ENCODE peak calls at places on chromosomes 13 and 19, in five cellular contexts. One of them, this sample, is unnamed.

GRCh38 chr19:41457241-41457640 is 14.3 kb downstream of the ERICH4 start:
- DNase-seq in astrocyte of the cerebellum: no peak
- DNase-seq in H7: no peak
- DNase-seq in epithelial cell of esophagus: no peak
- DNase-seq in heart right ventricle: no peak
- DNase-seq in this sample: no peak

GRCh38 chr13:31468114-31468902 is 268.5 kb downstream of the B3GLCT start:
- DNase-seq in astrocyte of the cerebellum: no peak
- DNase-seq in H7: peak
- DNase-seq in epithelial cell of esophagus: no peak
- DNase-seq in heart right ventricle: no peak
- DNase-seq in this sample: no peak

GRCh38 chr19:8366961-8367326 is 3.0 kb downstream of the ANGPTL4 start:
- DNase-seq in astrocyte of the cerebellum: no peak
- DNase-seq in H7: peak
- DNase-seq in epithelial cell of esophagus: no peak
- DNase-seq in heart right ventricle: no peak
- DNase-seq in this sample: no peak

GRCh38 chr13:48819376-48819775 is 156.3 kb upstream of the FNDC3A start:
- DNase-seq in astrocyte of the cerebellum: no peak
- DNase-seq in H7: no peak
- DNase-seq in epithelial cell of esophagus: no peak
- DNase-seq in heart right ventricle: no peak
- DNase-seq in this sample: no peak

GRCh38 chr19:3942790-3943409 is 10.0 kb downstream of the NMRK2 start:
- DNase-seq in astrocyte of the cerebellum: no peak
- DNase-seq in H7: no peak
- DNase-seq in epithelial cell of esophagus: no peak
- DNase-seq in heart right ventricle: no peak
- DNase-seq in this sample: no peak

GRCh38 chr13:27481766-27482165 is 31.4 kb upstream of the MTIF3 start:
- DNase-seq in astrocyte of the cerebellum: no peak
- DNase-seq in H7: peak
- DNase-seq in epithelial cell of esophagus: peak
- DNase-seq in heart right ventricle: no peak
- DNase-seq in this sample: no peak

GRCh38 chr13:27158335-27158734 is 13.3 kb downstream of the USP12 start:
- DNase-seq in astrocyte of the cerebellum: no peak
- DNase-seq in H7: no peak
- DNase-seq in epithelial cell of esophagus: no peak
- DNase-seq in heart right ventricle: no peak
- DNase-seq in this sample: no peak

GRCh38 chr19:3250675-3251074 is 26.2 kb downstream of the CELF5 start:
- DNase-seq in astrocyte of the cerebellum: no peak
- DNase-seq in H7: peak
- DNase-seq in epithelial cell of esophagus: peak
- DNase-seq in heart right ventricle: no peak
- DNase-seq in this sample: no peak

GRCh38 chr13:38398810-38399493 is 49.3 kb downstream of the UFM1 start:
- DNase-seq in astrocyte of the cerebellum: no peak
- DNase-seq in H7: no peak
- DNase-seq in epithelial cell of esophagus: peak
- DNase-seq in heart right ventricle: no peak
- DNase-seq in this sample: no peak

GRCh38 chr19:491146-491741 is 5.0 kb upstream of the MADCAM1 start:
- DNase-seq in astrocyte of the cerebellum: no peak
- DNase-seq in H7: peak
- DNase-seq in epithelial cell of esophagus: no peak
- DNase-seq in heart right ventricle: peak
- DNase-seq in this sample: no peak

GRCh38 chr13:52428295-52428694 is 22.1 kb downstream of the VPS36 start:
- DNase-seq in astrocyte of the cerebellum: peak
- DNase-seq in H7: no peak
- DNase-seq in epithelial cell of esophagus: peak
- DNase-seq in heart right ventricle: no peak
- DNase-seq in this sample: no peak

GRCh38 chr13:114110091-114110829 is 22.2 kb downstream of the RASA3 start:
- DNase-seq in astrocyte of the cerebellum: no peak
- DNase-seq in H7: peak
- DNase-seq in epithelial cell of esophagus: no peak
- DNase-seq in heart right ventricle: no peak
- DNase-seq in this sample: peak

GRCh38 chr13:48778551-48779088 is 124.9 kb downstream of the CYSLTR2 start:
- DNase-seq in astrocyte of the cerebellum: no peak
- DNase-seq in H7: no peak
- DNase-seq in epithelial cell of esophagus: no peak
- DNase-seq in heart right ventricle: no peak
- DNase-seq in this sample: no peak

GRCh38 chr19:28242317-28242927 is 970.5 kb downstream of the UQCRFS1 start:
- DNase-seq in astrocyte of the cerebellum: peak
- DNase-seq in H7: peak
- DNase-seq in epithelial cell of esophagus: peak
- DNase-seq in heart right ventricle: no peak
- DNase-seq in this sample: no peak

GRCh38 chr19:3855321-3855720 is 13.5 kb downstream of the ZFR2 start:
- DNase-seq in astrocyte of the cerebellum: no peak
- DNase-seq in H7: no peak
- DNase-seq in epithelial cell of esophagus: no peak
- DNase-seq in heart right ventricle: no peak
- DNase-seq in this sample: no peak

GRCh38 chr19:17616961-17617806 is 61.7 kb downstream of the COLGALT1 start:
- DNase-seq in astrocyte of the cerebellum: no peak
- DNase-seq in H7: peak
- DNase-seq in epithelial cell of esophagus: peak
- DNase-seq in heart right ventricle: no peak
- DNase-seq in this sample: no peak

GRCh38 chr13:42364613-42365000 is 92.7 kb downstream of the AKAP11 start:
- DNase-seq in astrocyte of the cerebellum: no peak
- DNase-seq in H7: peak
- DNase-seq in epithelial cell of esophagus: peak
- DNase-seq in heart right ventricle: no peak
- DNase-seq in this sample: no peak

GRCh38 chr13:90098580-90098979 is 1248.9 kb upstream of the MIR17HG start:
- DNase-seq in astrocyte of the cerebellum: no peak
- DNase-seq in H7: no peak
- DNase-seq in epithelial cell of esophagus: no peak
- DNase-seq in heart right ventricle: no peak
- DNase-seq in this sample: no peak

GRCh38 chr13:30892966-30893365 is 13.1 kb upstream of the MEDAG start:
- DNase-seq in astrocyte of the cerebellum: no peak
- DNase-seq in H7: peak
- DNase-seq in epithelial cell of esophagus: peak
- DNase-seq in heart right ventricle: peak
- DNase-seq in this sample: no peak

GRCh38 chr13:29595380-29596063 is at the start of gene SLC7A1:
- DNase-seq in astrocyte of the cerebellum: peak
- DNase-seq in H7: peak
- DNase-seq in epithelial cell of esophagus: peak
- DNase-seq in heart right ventricle: peak
- DNase-seq in this sample: peak

GRCh38 chr19:6906559-6906958 is 19.2 kb downstream of the ADGRE1 start:
- DNase-seq in astrocyte of the cerebellum: no peak
- DNase-seq in H7: no peak
- DNase-seq in epithelial cell of esophagus: no peak
- DNase-seq in heart right ventricle: no peak
- DNase-seq in this sample: no peak

GRCh38 chr13:72774019-72774418 is 7.7 kb downstream of the DIS3 start:
- DNase-seq in astrocyte of the cerebellum: no peak
- DNase-seq in H7: no peak
- DNase-seq in epithelial cell of esophagus: peak
- DNase-seq in heart right ventricle: no peak
- DNase-seq in this sample: no peak

GRCh38 chr13:45441633-45442032 is 23.1 kb upstream of the COG3 start:
- DNase-seq in astrocyte of the cerebellum: no peak
- DNase-seq in H7: no peak
- DNase-seq in epithelial cell of esophagus: peak
- DNase-seq in heart right ventricle: no peak
- DNase-seq in this sample: no peak

GRCh38 chr19:43906774-43907173 is 28.3 kb downstream of the ZNF45 start:
- DNase-seq in astrocyte of the cerebellum: no peak
- DNase-seq in H7: no peak
- DNase-seq in epithelial cell of esophagus: no peak
- DNase-seq in heart right ventricle: no peak
- DNase-seq in this sample: no peak

GRCh38 chr13:78168981-78169380 is 250.3 kb upstream of the EDNRB start:
- DNase-seq in astrocyte of the cerebellum: no peak
- DNase-seq in H7: no peak
- DNase-seq in epithelial cell of esophagus: no peak
- DNase-seq in heart right ventricle: no peak
- DNase-seq in this sample: no peak

GRCh38 chr13:20274466-20274865 is 42.3 kb upstream of the GJB6 start:
- DNase-seq in astrocyte of the cerebellum: no peak
- DNase-seq in H7: no peak
- DNase-seq in epithelial cell of esophagus: peak
- DNase-seq in heart right ventricle: no peak
- DNase-seq in this sample: no peak

GRCh38 chr13:46521486-46521885 is 31.5 kb upstream of the LRCH1 start:
- DNase-seq in astrocyte of the cerebellum: no peak
- DNase-seq in H7: no peak
- DNase-seq in epithelial cell of esophagus: no peak
- DNase-seq in heart right ventricle: no peak
- DNase-seq in this sample: no peak

GRCh38 chr19:38975214-38975860 is at the start of gene FBXO17:
- DNase-seq in astrocyte of the cerebellum: no peak
- DNase-seq in H7: peak
- DNase-seq in epithelial cell of esophagus: peak
- DNase-seq in heart right ventricle: peak
- DNase-seq in this sample: no peak

DNA sequence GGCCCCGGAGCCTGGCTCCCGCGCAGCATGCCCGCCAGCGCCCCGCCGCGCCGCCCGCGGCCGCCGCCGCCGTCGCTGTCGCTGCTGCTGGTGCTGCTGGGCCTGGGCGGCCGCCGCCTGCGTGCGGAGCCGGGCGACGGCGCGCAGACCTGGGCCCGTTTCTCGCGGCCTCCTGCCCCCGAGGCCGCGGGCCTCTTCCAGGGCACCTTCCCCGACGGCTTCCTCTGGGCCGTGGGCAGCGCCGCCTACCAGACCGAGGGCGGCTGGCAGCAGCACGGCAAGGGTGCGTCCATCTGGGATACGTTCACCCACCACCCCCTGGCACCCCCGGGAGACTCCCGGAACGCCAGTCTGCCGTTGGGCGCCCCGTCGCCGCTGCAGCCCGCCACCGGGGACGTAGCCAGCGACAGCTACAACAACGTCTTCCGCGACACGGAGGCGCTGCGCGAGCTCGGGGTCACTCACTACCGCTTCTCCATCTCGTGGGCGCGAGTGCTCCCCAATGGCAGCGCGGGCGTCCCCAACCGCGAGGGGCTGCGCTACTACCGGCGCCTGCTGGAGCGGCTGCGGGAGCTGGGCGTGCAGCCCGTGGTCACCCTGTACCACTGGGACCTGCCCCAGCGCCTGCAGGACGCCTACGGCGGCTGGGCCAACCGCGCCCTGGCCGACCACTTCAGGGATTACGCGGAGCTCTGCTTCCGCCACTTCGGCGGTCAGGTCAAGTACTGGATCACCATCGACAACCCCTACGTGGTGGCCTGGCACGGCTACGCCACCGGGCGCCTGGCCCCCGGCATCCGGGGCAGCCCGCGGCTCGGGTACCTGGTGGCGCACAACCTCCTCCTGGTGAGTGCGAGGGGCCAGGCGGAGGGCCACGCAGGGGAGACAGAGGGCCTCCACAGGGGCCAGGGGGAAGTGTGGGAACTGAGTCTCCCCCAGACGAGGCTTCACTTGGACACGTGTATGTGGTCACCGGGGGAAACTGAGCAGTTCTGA is at the start of gene KL:
- DNase-seq in astrocyte of the cerebellum: no peak
- DNase-seq in H7: peak
- DNase-seq in epithelial cell of esophagus: no peak
- DNase-seq in heart right ventricle: peak
- DNase-seq in this sample: no peak
- H3K4me3 ChIP-seq in astrocyte of the cerebellum: peak
- H3K4me3 ChIP-seq in H7: peak
- H3K4me3 ChIP-seq in epithelial cell of esophagus: peak
- H3K4me3 ChIP-seq in heart right ventricle: peak
- H3K4me3 ChIP-seq in this sample: peak

GRCh38 chr13:112582305-112582704 is 5.6 kb downstream of the TUBGCP3 start:
- DNase-seq in astrocyte of the cerebellum: no peak
- DNase-seq in H7: no peak
- DNase-seq in epithelial cell of esophagus: no peak
- DNase-seq in heart right ventricle: no peak
- DNase-seq in this sample: no peak
- H3K4me3 ChIP-seq in astrocyte of the cerebellum: no peak
- H3K4me3 ChIP-seq in H7: no peak
- H3K4me3 ChIP-seq in epithelial cell of esophagus: no peak
- H3K4me3 ChIP-seq in heart right ventricle: no peak
- H3K4me3 ChIP-seq in this sample: no peak

GRCh38 chr19:47821460-47822020 is at the start of gene CRX:
- DNase-seq in astrocyte of the cerebellum: no peak
- DNase-seq in H7: peak
- DNase-seq in epithelial cell of esophagus: no peak
- DNase-seq in heart right ventricle: no peak
- DNase-seq in this sample: no peak
- H3K4me3 ChIP-seq in astrocyte of the cerebellum: no peak
- H3K4me3 ChIP-seq in H7: no peak
- H3K4me3 ChIP-seq in epithelial cell of esophagus: no peak
- H3K4me3 ChIP-seq in heart right ventricle: no peak
- H3K4me3 ChIP-seq in this sample: no peak

GRCh38 chr19:58058428-58058827 is 654 bp upstream of the ZNF135 start:
- DNase-seq in astrocyte of the cerebellum: no peak
- DNase-seq in H7: peak
- DNase-seq in epithelial cell of esophagus: no peak
- DNase-seq in heart right ventricle: no peak
- DNase-seq in this sample: no peak

GRCh38 chr19:58054792-58055482 is 4.1 kb upstream of the ZNF135 start:
- DNase-seq in astrocyte of the cerebellum: no peak
- DNase-seq in H7: peak
- DNase-seq in epithelial cell of esophagus: no peak
- DNase-seq in heart right ventricle: peak
- DNase-seq in this sample: no peak

GRCh38 chr19:58055483-58055874 is 3.6 kb upstream of the ZNF135 start:
- DNase-seq in astrocyte of the cerebellum: no peak
- DNase-seq in H7: no peak
- DNase-seq in epithelial cell of esophagus: no peak
- DNase-seq in heart right ventricle: no peak
- DNase-seq in this sample: no peak

GRCh38 chr19:58056861-58057260 is 2.2 kb upstream of the ZNF135 start:
- DNase-seq in astrocyte of the cerebellum: no peak
- DNase-seq in H7: no peak
- DNase-seq in epithelial cell of esophagus: no peak
- DNase-seq in heart right ventricle: no peak
- DNase-seq in this sample: no peak

GRCh38 chr19:58056261-58056660 is 2.8 kb upstream of the ZNF135 start:
- DNase-seq in astrocyte of the cerebellum: no peak
- DNase-seq in H7: peak
- DNase-seq in epithelial cell of esophagus: no peak
- DNase-seq in heart right ventricle: no peak
- DNase-seq in this sample: no peak
- H3K4me3 ChIP-seq in astrocyte of the cerebellum: no peak
- H3K4me3 ChIP-seq in H7: no peak
- H3K4me3 ChIP-seq in epithelial cell of esophagus: no peak
- H3K4me3 ChIP-seq in heart right ventricle: no peak
- H3K4me3 ChIP-seq in this sample: no peak

GRCh38 chr13:99967498-99967883 is 4.1 kb downstream of the ZIC5 start:
- DNase-seq in astrocyte of the cerebellum: no peak
- DNase-seq in H7: no peak
- DNase-seq in epithelial cell of esophagus: no peak
- DNase-seq in heart right ventricle: no peak
- DNase-seq in this sample: no peak
- H3K4me3 ChIP-seq in astrocyte of the cerebellum: peak
- H3K4me3 ChIP-seq in H7: peak
- H3K4me3 ChIP-seq in epithelial cell of esophagus: no peak
- H3K4me3 ChIP-seq in heart right ventricle: no peak
- H3K4me3 ChIP-seq in this sample: no peak

GRCh38 chr19:52658595-52658994 is 20.4 kb upstream of the ZNF83 start:
- DNase-seq in astrocyte of the cerebellum: no peak
- DNase-seq in H7: no peak
- DNase-seq in epithelial cell of esophagus: no peak
- DNase-seq in heart right ventricle: no peak
- DNase-seq in this sample: no peak
- H3K4me3 ChIP-seq in astrocyte of the cerebellum: no peak
- H3K4me3 ChIP-seq in H7: no peak
- H3K4me3 ChIP-seq in epithelial cell of esophagus: no peak
- H3K4me3 ChIP-seq in heart right ventricle: no peak
- H3K4me3 ChIP-seq in this sample: no peak